ENCODE peak calls at places on chromosomes 4 and X, in seven cellular contexts. J is uterus, A is tibial nerve, U is sigmoid colon, P is GM12892, S is A549, V is gastrocnemius medialis. M is an unnamed sample.

GRCh38 chrX:141278306-141278705 is 36.0 kb upstream of the SPANXC start:
- DNase-seq in J (no peak), P (no peak), S (no peak), V (no peak), A (no peak), U (no peak), M (no peak)

GRCh38 chr4:52780206-52780605 is 29.0 kb upstream of the ERVMER34-1 start:
- DNase-seq in S (no peak), V (no peak), J (no peak), P (no peak), A (no peak), U (no peak), M (peak)

GRCh38 chr4:49217492-49217891 is 231.4 kb downstream of the CWH43 start:
- DNase-seq in A (no peak), U (no peak), V (no peak), S (no peak), J (no peak), P (no peak), M (no peak)

GRCh38 chr4:14888790-14889189 is 113.5 kb upstream of the CPEB2 start:
- DNase-seq in P (no peak), J (no peak), A (no peak), S (no peak), U (no peak), V (no peak), M (no peak)

GRCh38 chr4:39933689-39934590 is 43.8 kb downstream of the PDS5A start:
- DNase-seq in A (no peak), S (no peak), U (no peak), P (no peak), V (no peak), J (no peak), M (no peak)

GRCh38 chrX:131704136-131704695 is 160.3 kb downstream of the OR13H1 start:
- DNase-seq in J (peak), S (peak), U (peak), A (no peak), P (peak), V (no peak), M (peak)

GRCh38 chr4:57104706-57105560 is 5.3 kb downstream of the IGFBP7 start:
- DNase-seq in A (no peak), U (no peak), V (no peak), S (no peak), P (no peak), J (no peak), M (no peak)

GRCh38 chr4:137664416-137664815 is 132.1 kb upstream of the PCDH18 start:
- DNase-seq in S (no peak), V (no peak), A (no peak), P (no peak), U (no peak), J (no peak), M (no peak)

GRCh38 chr4:83255584-83255983 is 29.0 kb downstream of the COQ2 start:
- DNase-seq in V (no peak), U (no peak), S (peak), J (no peak), P (no peak), A (no peak), M (no peak)

GRCh38 chrX:40077176-40077575 is 20.6 kb downstream of the BCOR start:
- DNase-seq in A (no peak), S (no peak), V (no peak), U (no peak), P (no peak), J (no peak), M (no peak)

GRCh38 chrX:40079572-40079971 is 18.2 kb downstream of the BCOR start:
- DNase-seq in U (no peak), S (no peak), J (no peak), P (no peak), A (no peak), V (no peak), M (no peak)

GRCh38 chrX:40076750-40077149 is 21.0 kb downstream of the BCOR start:
- DNase-seq in S (no peak), A (no peak), P (no peak), U (no peak), V (no peak), J (no peak), M (no peak)

GRCh38 chrX:40078489-40079288 is 19.1 kb downstream of the BCOR start:
- DNase-seq in A (no peak), J (no peak), V (no peak), P (no peak), U (no peak), S (no peak), M (no peak)

DNA sequence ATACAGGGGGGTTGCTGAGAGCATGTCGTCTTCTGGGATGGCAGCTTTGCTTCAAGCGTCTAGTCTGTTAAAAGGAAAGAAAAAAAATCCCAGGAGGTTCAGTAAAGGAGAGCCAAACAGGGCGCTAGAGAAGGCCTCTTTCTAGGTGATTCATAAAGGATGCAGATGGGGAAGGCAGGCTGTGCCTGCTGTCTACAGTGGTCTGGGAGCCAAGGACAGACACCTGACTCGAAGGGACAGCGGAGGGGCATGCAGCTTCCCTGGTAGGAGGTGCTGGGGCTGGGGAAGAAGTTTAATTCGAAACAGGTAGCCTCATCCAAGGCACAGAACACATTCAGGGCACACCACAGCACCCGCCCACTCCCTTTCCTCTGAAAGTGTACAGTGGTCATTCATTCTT is 19.9 kb downstream of the BCOR start:
- DNase-seq in P (no peak), A (no peak), S (no peak), U (no peak), V (no peak), J (no peak), M (no peak)
- TF ChIP-seq POLR2A in P (no peak), A (no peak), S (no peak), U (no peak), V (no peak), J (no peak), M (no peak)

GRCh38 chrX:135520553-135521404 is at the start of gene INTS6L:
- DNase-seq in V (peak), J (peak), A (peak), U (peak), P (peak), S (no peak), M (peak)
- TF ChIP-seq POLR2A in V (peak), J (peak), A (peak), U (peak), P (peak), S (no peak), M (peak)

GRCh38 chr4:73621357-73621756 is 1.1 kb upstream of the RASSF6 start:
- DNase-seq in S (no peak), A (no peak), U (no peak), P (no peak), J (no peak), V (no peak), M (no peak)

GRCh38 chr4:73619351-73619750 is 885 bp downstream of the RASSF6 start:
- DNase-seq in J (no peak), V (no peak), A (no peak), P (no peak), U (no peak), S (no peak), M (no peak)

GRCh38 chr4:73615613-73616012 is 4.6 kb downstream of the RASSF6 start:
- DNase-seq in P (no peak), S (no peak), J (no peak), A (no peak), U (no peak), V (no peak), M (no peak)

GRCh38 chr4:73617256-73617655 is 3.0 kb downstream of the RASSF6 start:
- DNase-seq in P (no peak), U (no peak), V (no peak), A (no peak), S (no peak), J (no peak), M (no peak)

DNA sequence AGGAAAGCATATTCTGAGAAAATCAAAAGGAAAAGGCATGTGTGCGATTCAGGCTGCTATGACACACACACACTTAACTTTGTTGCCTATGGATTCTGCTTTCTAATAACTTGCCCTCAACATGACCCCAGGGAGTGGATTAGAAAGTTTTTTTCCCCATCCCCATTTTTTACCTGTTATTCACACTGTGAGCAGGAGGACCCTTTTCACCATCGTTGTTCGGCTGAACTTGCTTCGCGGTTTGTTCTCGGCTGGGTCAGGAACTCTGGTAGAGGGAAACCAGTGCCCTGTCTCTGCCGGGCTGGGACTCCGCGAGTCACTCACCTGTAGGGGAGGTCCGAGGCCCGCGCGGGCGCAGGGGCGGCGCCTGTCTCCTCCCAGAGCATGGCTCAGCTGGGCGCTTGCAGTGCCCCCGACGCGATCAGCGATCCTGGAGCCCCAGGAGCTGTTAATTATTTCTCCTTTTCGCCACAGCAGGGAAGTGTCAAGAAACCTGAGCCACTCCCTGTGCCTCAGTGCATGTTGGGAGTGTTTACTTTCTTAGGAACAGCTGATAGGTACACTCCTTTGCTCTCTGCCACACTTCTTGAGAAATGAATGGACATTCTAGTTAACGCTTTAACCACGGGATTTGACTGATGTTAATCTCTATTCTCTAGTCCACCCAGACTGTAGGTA is at the start of gene RASSF6:
- DNase-seq in A (no peak), P (no peak), U (no peak), V (no peak), J (no peak), S (no peak), M (no peak)
- TF ChIP-seq POLR2A in A (no peak), P (no peak), U (peak), V (no peak), J (no peak), S (peak), M (no peak)

GRCh38 chr4:81424336-81424735 is 47.4 kb downstream of the RASGEF1B start:
- DNase-seq in V (no peak), U (no peak), S (no peak), A (no peak), J (no peak), P (no peak), M (no peak)

GRCh38 chr4:81425087-81425486 is 46.6 kb downstream of the RASGEF1B start:
- DNase-seq in V (no peak), J (no peak), P (no peak), U (no peak), S (no peak), A (no peak), M (no peak)

GRCh38 chr4:81422591-81422990 is 49.1 kb downstream of the RASGEF1B start:
- DNase-seq in A (no peak), S (no peak), V (no peak), J (no peak), U (no peak), P (no peak), M (no peak)

GRCh38 chr4:81418572-81418971 is 53.1 kb downstream of the RASGEF1B start:
- DNase-seq in P (no peak), U (no peak), A (no peak), V (no peak), S (no peak), J (no peak), M (no peak)

GRCh38 chr4:81421346-81422218 is 50.1 kb downstream of the RASGEF1B start:
- DNase-seq in U (no peak), A (peak), S (no peak), P (peak), V (no peak), J (no peak), M (no peak)
- TF ChIP-seq POLR2A in U (no peak), A (no peak), S (no peak), P (no peak), V (no peak), J (no peak), M (no peak)

M was measured in lower leg skin.